ENCODE peak calls at places on chromosome 7, in ten cellular contexts. D is kidney epithelial cell; Y is OCI-LY7; N is AG04450; B is left lung; K is sigmoid colon; J is HepG2; A is CD4-positive, alpha-beta T cell; C is endothelial cell; I is left ventricle myocardium inferior. H is an unnamed sample.

GRCh38 chr7:115008465-115009114 is 86.7 kb downstream of the MDFIC start:
- DNase-seq in D (no peak), Y (no peak), I (peak), C (no peak), A (no peak), J (no peak), N (peak), B (no peak), K (peak), H (no peak)

GRCh38 chr7:100132697-100133137 is 6.0 kb downstream of the MBLAC1 start:
- DNase-seq in D (no peak), I (peak), J (peak), B (no peak), N (no peak), C (peak), K (no peak), A (peak), Y (peak), H (peak)

GRCh38 chr7:12646139-12646538 is 41.3 kb upstream of the ARL4A start:
- DNase-seq in A (no peak), Y (no peak), J (peak), N (no peak), K (no peak), B (no peak), C (no peak), D (no peak), I (no peak), H (no peak)

GRCh38 chr7:1249731-1250130 is 17.1 kb downstream of the UNCX start:
- DNase-seq in D (no peak), I (no peak), K (no peak), B (peak), N (no peak), A (no peak), Y (no peak), C (no peak), J (no peak), H (no peak)

GRCh38 chr7:75734586-75735047 is 4.1 kb downstream of the HIP1 start:
- DNase-seq in C (no peak), D (peak), J (peak), Y (no peak), A (no peak), K (no peak), N (no peak), B (no peak), I (no peak), H (no peak)

GRCh38 chr7:77479536-77480088 is 57.5 kb upstream of the PTPN12 start:
- DNase-seq in N (no peak), C (no peak), D (no peak), I (no peak), J (peak), A (no peak), K (no peak), Y (no peak), B (no peak), H (no peak)

GRCh38 chr7:13117103-13117502 is 429.7 kb downstream of the ARL4A start:
- DNase-seq in K (no peak), A (no peak), D (no peak), J (peak), C (no peak), N (no peak), I (no peak), Y (no peak), B (no peak), H (no peak)

GRCh38 chr7:46725838-46726237 is 804.8 kb upstream of the IGFBP3 start:
- DNase-seq in I (no peak), C (no peak), Y (no peak), D (no peak), B (no peak), A (no peak), K (no peak), J (no peak), N (no peak), H (no peak)

GRCh38 chr7:103593691-103594090 is 147.7 kb upstream of the SLC26A5 start:
- DNase-seq in A (no peak), D (no peak), J (no peak), N (no peak), I (no peak), K (no peak), Y (no peak), C (no peak), B (no peak), H (no peak)

GRCh38 chr7:111753968-111754367 is 191.7 kb upstream of the IMMP2L start:
- DNase-seq in A (no peak), Y (no peak), N (no peak), I (no peak), B (no peak), J (no peak), K (no peak), D (no peak), C (no peak), H (no peak)

GRCh38 chr7:101882595-101883564 is 65.5 kb downstream of the CUX1 start:
- DNase-seq in B (no peak), Y (peak), N (peak), A (no peak), I (peak), C (peak), J (peak), D (peak), K (peak), H (peak)

GRCh38 chr7:73521636-73522080 is 435 bp downstream of the BAZ1B start:
- DNase-seq in D (no peak), A (no peak), K (no peak), B (peak), Y (peak), C (peak), J (peak), I (peak), N (no peak), H (no peak)

GRCh38 chr7:138843632-138844580 is 45.9 kb upstream of the ATP6V0A4 start:
- DNase-seq in Y (peak), N (no peak), C (no peak), A (no peak), K (no peak), D (no peak), I (no peak), J (no peak), B (no peak), H (no peak)

GRCh38 chr7:2635148-2635668 is 3.4 kb downstream of the TTYH3 start:
- DNase-seq in J (no peak), N (no peak), B (no peak), K (no peak), I (no peak), Y (no peak), C (no peak), D (no peak), A (no peak), H (peak)

GRCh38 chr7:108286290-108286904 is 156.2 kb upstream of the LAMB4 start:
- DNase-seq in Y (no peak), B (no peak), A (no peak), I (no peak), N (no peak), D (no peak), C (no peak), K (no peak), J (no peak), H (no peak)

GRCh38 chr7:117193564-117193963 is 129.3 kb downstream of the WNT2 start:
- DNase-seq in J (no peak), Y (no peak), N (no peak), C (no peak), I (no peak), D (no peak), B (no peak), K (no peak), A (no peak), H (no peak)

GRCh38 chr7:4650471-4651047 is 31.5 kb upstream of the FOXK1 start:
- DNase-seq in Y (no peak), J (peak), K (peak), C (no peak), I (peak), D (no peak), B (no peak), A (no peak), N (no peak), H (no peak)

DNA sequence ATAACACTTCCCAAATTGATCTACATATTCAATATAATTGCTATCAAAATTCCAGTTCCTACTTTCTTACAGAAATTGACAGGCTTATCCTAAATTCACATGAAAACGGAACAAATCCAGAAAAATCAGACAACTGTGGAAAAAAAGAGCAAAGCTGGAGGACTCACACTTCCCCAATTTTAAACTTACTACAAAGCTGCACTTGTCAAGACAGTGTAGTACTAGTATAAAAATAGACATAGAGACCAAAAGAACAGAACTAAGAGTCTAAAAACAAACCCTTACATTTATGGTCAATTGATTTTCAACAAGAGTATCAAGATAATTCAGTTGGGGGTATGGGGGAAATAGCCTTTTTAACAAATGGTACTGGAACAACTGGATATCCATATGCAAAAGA is 27.5 kb downstream of the LMBR1 start:
- DNase-seq in A (no peak), D (no peak), N (no peak), J (no peak), Y (peak), C (no peak), B (no peak), K (no peak), I (no peak), H (no peak)
- TF ChIP-seq CTCF in A (no peak), D (no peak), N (no peak), J (no peak), Y (no peak), C (no peak), B (no peak), K (no peak), I (no peak), H (no peak)

GRCh38 chr7:151984612-151985011 is 28.4 kb downstream of the GALNTL5 start:
- DNase-seq in B (no peak), D (no peak), K (no peak), A (no peak), I (no peak), J (peak), N (no peak), C (no peak), Y (no peak), H (no peak)
- TF ChIP-seq CTCF in B (no peak), D (no peak), K (no peak), A (no peak), I (no peak), J (peak), N (no peak), C (no peak), Y (no peak), H (no peak)

GRCh38 chr7:17680943-17681351 is 259.3 kb downstream of the SNX13 start:
- DNase-seq in N (no peak), D (no peak), I (no peak), C (no peak), Y (peak), B (no peak), A (no peak), J (peak), K (no peak), H (no peak)
- TF ChIP-seq CTCF in N (peak), D (peak), I (peak), C (peak), Y (peak), B (peak), A (peak), J (peak), K (peak), H (peak)

GRCh38 chr7:25820432-25821040 is 331.5 kb upstream of the NFE2L3 start:
- DNase-seq in J (no peak), N (no peak), I (no peak), B (no peak), D (no peak), K (no peak), Y (peak), A (no peak), C (peak), H (no peak)
- TF ChIP-seq CTCF in J (no peak), N (peak), I (peak), B (peak), D (peak), K (no peak), Y (peak), A (no peak), C (peak), H (no peak)

DNA sequence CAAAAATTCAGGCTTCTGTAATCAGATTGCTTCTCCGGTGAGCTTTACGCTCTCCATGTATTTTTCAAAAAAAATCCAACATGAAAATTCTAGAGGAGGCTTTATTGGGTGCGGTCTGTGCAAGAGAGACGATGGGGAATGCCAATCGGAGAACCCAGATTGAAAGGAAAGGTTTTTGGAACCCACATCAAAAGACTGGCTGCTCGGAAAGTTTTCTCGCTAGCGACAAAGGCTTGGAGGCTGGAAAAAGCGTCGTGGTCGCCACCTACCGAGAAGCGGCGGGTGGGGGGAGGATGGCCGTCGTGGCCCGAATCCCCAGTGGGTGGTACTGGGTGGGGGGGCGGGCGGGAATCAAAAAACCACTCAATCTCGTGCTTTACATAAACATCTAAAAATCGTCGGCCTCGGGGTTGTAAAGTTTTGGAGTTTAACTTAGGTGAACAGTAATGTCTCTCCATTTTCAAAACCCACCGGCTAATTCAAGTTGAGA is 1.1 kb upstream of the GTF2I start:
- DNase-seq in C (peak), A (peak), J (peak), N (no peak), D (no peak), I (peak), B (peak), Y (peak), K (peak), H (no peak)
- TF ChIP-seq CTCF in C (no peak), A (no peak), J (peak), N (no peak), D (peak), I (peak), B (no peak), Y (peak), K (no peak), H (no peak)

GRCh38 chr7:130096243-130096827 is 26.0 kb downstream of the KLHDC10 start:
- DNase-seq in D (no peak), K (no peak), Y (no peak), J (no peak), A (no peak), I (no peak), N (no peak), B (no peak), C (no peak), H (no peak)
- TF ChIP-seq CTCF in D (peak), K (peak), Y (peak), J (peak), A (no peak), I (no peak), N (peak), B (peak), C (no peak), H (no peak)

DNA sequence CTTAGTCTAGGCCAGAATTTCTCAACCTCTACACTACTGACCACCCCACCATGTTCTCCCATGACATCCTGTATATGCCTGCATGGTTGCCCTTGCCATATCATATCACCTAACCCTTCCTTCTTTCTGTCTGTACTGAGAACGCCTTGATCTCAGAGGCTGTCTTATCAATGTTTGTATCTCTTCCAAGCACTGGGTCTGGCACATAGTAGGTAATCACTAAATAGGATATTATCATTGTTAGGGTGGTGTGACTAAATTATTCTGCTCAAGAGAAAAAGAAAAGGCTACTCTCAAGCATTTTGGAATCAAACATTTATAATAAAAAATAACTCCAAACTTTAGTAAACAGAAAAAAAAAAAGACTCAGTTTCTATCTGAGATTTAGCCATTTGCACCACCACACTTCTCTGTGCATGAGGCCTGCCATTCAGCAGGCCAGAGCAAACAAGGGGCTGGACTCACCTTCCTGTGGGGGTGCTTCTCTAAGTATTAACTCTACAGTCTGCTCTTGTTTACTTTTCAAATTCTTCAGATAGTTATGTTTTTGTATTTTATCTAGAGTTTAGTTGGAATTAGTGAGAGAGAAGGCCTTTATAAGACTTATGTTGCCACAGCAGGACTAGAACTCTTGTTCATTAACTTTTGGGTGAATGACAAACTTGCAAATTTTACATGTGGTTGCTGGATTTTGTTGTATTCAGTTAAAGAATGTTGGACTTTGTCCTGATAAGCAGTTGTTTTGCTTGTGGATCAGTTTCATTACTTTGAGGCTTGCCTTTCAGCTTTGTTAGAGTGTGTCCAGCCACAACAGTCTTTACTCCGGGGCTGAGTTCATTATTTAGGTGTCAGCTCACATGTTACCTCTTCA is 5.4 kb downstream of the AGBL3 start:
- DNase-seq in Y (no peak), I (no peak), D (no peak), J (peak), N (no peak), A (no peak), C (no peak), K (no peak), B (no peak), H (no peak)
- TF ChIP-seq CTCF in Y (no peak), I (no peak), D (no peak), J (no peak), N (no peak), A (no peak), C (no peak), K (no peak), B (no peak), H (no peak)

GRCh38 chr7:85806321-85806720 is 619.5 kb upstream of the SEMA3D start:
- DNase-seq in C (no peak), A (no peak), D (no peak), N (no peak), J (peak), B (no peak), Y (no peak), K (no peak), I (no peak), H (no peak)
- TF ChIP-seq CTCF in C (no peak), A (no peak), D (peak), N (peak), J (peak), B (no peak), Y (peak), K (no peak), I (no peak), H (no peak)

GRCh38 chr7:44145419-44145968 is 4.4 kb upstream of the MYL7 start:
- DNase-seq in Y (no peak), A (peak), C (no peak), N (no peak), J (no peak), D (no peak), K (peak), B (no peak), I (no peak), H (no peak)

GRCh38 chr7:44148961-44149550 is 7.9 kb upstream of the MYL7 start:
- DNase-seq in A (peak), I (no peak), N (no peak), D (no peak), J (no peak), B (no peak), Y (no peak), C (no peak), K (peak), H (no peak)

GRCh38 chr7:44145969-44146897 is 5.1 kb upstream of the MYL7 start:
- DNase-seq in J (no peak), Y (peak), D (no peak), C (peak), I (peak), A (peak), K (peak), B (peak), N (no peak), H (no peak)

GRCh38 chr7:44144968-44145418 is 3.9 kb upstream of the MYL7 start:
- DNase-seq in Y (no peak), D (no peak), N (no peak), K (peak), C (no peak), B (no peak), A (peak), J (no peak), I (no peak), H (no peak)

GRCh38 chr7:44147026-44147881 is 6.1 kb upstream of the MYL7 start:
- DNase-seq in J (no peak), D (no peak), K (peak), I (peak), C (no peak), Y (no peak), B (no peak), A (peak), N (no peak), H (no peak)
- TF ChIP-seq CTCF in J (no peak), D (no peak), K (no peak), I (no peak), C (no peak), Y (no peak), B (no peak), A (no peak), N (no peak), H (no peak)

H was measured in CD14-positive monocyte.